ENCODE peak calls at places on chromosomes 2 and 18, in ten cellular contexts. R is mammary epithelial cell, X is fibroblast of lung, P is astrocyte, U is neural progenitor cell, Z is MM.1S, T is IMR-90, W is keratinocyte, K is PC-3, Q is SK-N-SH. H is an unnamed sample. For H4K20me1 and H3K4me1, the result is how much of the 10 kb centered on the place peaks cover.

GRCh38 chr2:66702251-66702745 is 267.4 kb downstream of the MEIS1 start:
- DNase-seq in P (no peak), Q (no peak), K (no peak), X (no peak), U (no peak), R (no peak), Z (no peak), T (no peak), W (no peak), H (no peak)

GRCh38 chr18:22913861-22914260 is 19.3 kb upstream of the RBBP8 start:
- DNase-seq in U (no peak), T (no peak), R (peak), W (peak), X (no peak), P (no peak), Q (no peak), K (peak), Z (no peak), H (no peak)

GRCh38 chr18:34957119-34957863 is 83.9 kb upstream of the MAPRE2 start:
- DNase-seq in K (no peak), U (no peak), Q (no peak), R (no peak), Z (no peak), W (no peak), X (no peak), T (no peak), P (peak), H (no peak)

GRCh38 chr18:62938006-62938405 is 222.7 kb downstream of the PHLPP1 start:
- DNase-seq in R (no peak), K (peak), U (no peak), W (no peak), Q (no peak), Z (no peak), T (peak), P (peak), X (peak), H (peak)

GRCh38 chr18:26806224-26806623 is 59.3 kb downstream of the AQP4 start:
- DNase-seq in P (no peak), W (no peak), Q (no peak), X (no peak), T (no peak), Z (no peak), K (no peak), U (no peak), R (no peak), H (no peak)

GRCh38 chr2:60480089-60480773 is 73.2 kb downstream of the BCL11A start:
- DNase-seq in X (no peak), K (no peak), Z (no peak), P (no peak), R (no peak), Q (no peak), W (no peak), U (no peak), T (no peak), H (no peak)

GRCh38 chr2:64262816-64263215 is 118.6 kb upstream of the PELI1 start:
- DNase-seq in R (peak), P (no peak), Q (no peak), X (no peak), Z (no peak), T (no peak), W (no peak), U (no peak), K (no peak), H (no peak)

GRCh38 chr2:44102790-44103642 is 65.7 kb upstream of the PPM1B start:
- DNase-seq in W (no peak), K (no peak), Z (no peak), P (no peak), U (no peak), Q (no peak), T (no peak), X (no peak), R (no peak), H (peak)

GRCh38 chr2:233928594-233929351 is 11.6 kb downstream of the TRPM8 start:
- DNase-seq in U (peak), P (no peak), R (no peak), K (peak), Q (peak), T (peak), Z (no peak), X (peak), W (no peak), H (peak)

GRCh38 chr2:120385355-120386127 is 39.6 kb downstream of the INHBB start:
- DNase-seq in W (no peak), K (no peak), R (no peak), U (peak), T (no peak), Q (no peak), X (no peak), P (no peak), Z (no peak), H (no peak)

GRCh38 chr2:47535073-47535472 is 132.1 kb downstream of the MSH2 start:
- DNase-seq in K (no peak), X (no peak), W (no peak), R (no peak), T (no peak), U (no peak), Z (no peak), P (no peak), Q (no peak), H (no peak)
- H4K20me1 ChIP-seq in K (under half), X (under half), W (under half), R (under half), T (under half), U (under half), Z (under half), P (under half), Q (under half), H (under half)

GRCh38 chr2:42879116-42879705 is 86.8 kb upstream of the HAAO start:
- DNase-seq in Q (no peak), R (no peak), P (no peak), K (no peak), T (no peak), X (no peak), Z (no peak), W (no peak), U (no peak), H (no peak)

GRCh38 chr2:42881732-42882131 is 89.3 kb upstream of the HAAO start:
- DNase-seq in U (no peak), Q (no peak), X (no peak), K (peak), P (peak), R (peak), W (peak), T (peak), Z (no peak), H (peak)

GRCh38 chr2:42880738-42881525 is 88.5 kb upstream of the HAAO start:
- DNase-seq in Z (no peak), W (no peak), U (no peak), R (no peak), P (no peak), Q (no peak), X (no peak), T (no peak), K (no peak), H (no peak)

GRCh38 chr2:42878581-42878980 is 86.2 kb upstream of the HAAO start:
- DNase-seq in W (no peak), X (no peak), Z (no peak), Q (no peak), R (peak), P (peak), U (no peak), T (peak), K (no peak), H (peak)

GRCh38 chr2:42879913-42880737 is 87.7 kb upstream of the HAAO start:
- DNase-seq in Z (no peak), X (no peak), P (peak), R (no peak), U (no peak), Q (no peak), K (no peak), W (peak), T (no peak), H (no peak)
- H3K4me1 ChIP-seq in Z (under half), X (under half), P (under half), R (under half), U (under half), Q (under half), K (under half), W (under half), T (under half), H (under half)

GRCh38 chr2:235486729-235487128 is 7.1 kb upstream of the AGAP1 start:
- DNase-seq in K (no peak), X (no peak), W (no peak), T (no peak), P (no peak), Q (no peak), U (no peak), R (no peak), Z (no peak), H (no peak)

GRCh38 chr2:235480614-235481013 is 13.2 kb upstream of the AGAP1 start:
- DNase-seq in U (no peak), K (no peak), X (no peak), T (no peak), W (no peak), Q (no peak), R (no peak), Z (peak), P (no peak), H (no peak)

GRCh38 chr2:235479604-235480003 is 14.2 kb upstream of the AGAP1 start:
- DNase-seq in W (no peak), Q (no peak), R (no peak), T (no peak), K (no peak), Z (no peak), P (no peak), X (no peak), U (no peak), H (no peak)

GRCh38 chr2:235485362-235485761 is 8.5 kb upstream of the AGAP1 start:
- DNase-seq in P (no peak), X (no peak), R (no peak), Q (no peak), K (peak), Z (no peak), W (no peak), U (no peak), T (no peak), H (peak)

GRCh38 chr2:235483313-235483712 is 10.5 kb upstream of the AGAP1 start:
- DNase-seq in Z (no peak), X (no peak), W (no peak), T (no peak), U (no peak), Q (no peak), P (no peak), R (no peak), K (no peak), H (no peak)
- H3K9ac ChIP-seq in Z (no peak), X (no peak), W (no peak), T (no peak), U (no peak), Q (no peak), P (no peak), R (no peak), K (no peak), H (no peak)

DNA sequence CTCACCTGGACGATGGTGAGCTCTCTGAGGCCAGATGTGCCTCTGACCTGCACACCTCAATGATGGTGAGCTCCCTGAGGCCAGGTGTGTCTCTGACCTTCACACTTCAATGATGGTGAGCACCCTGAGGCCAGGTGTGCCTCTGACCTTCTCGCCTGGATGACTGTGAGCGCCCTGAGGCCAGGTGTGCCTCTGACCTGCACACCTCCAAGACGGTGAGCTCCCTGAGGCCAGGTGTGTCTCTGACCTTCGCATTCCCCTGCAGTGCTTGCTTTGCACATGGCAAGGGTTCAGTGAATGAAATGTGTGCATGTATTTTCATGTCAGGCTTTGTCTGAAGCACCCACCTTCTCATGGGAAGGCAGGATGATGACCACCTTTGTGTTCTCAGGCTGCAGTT is 95.5 kb downstream of the PTGR3 start:
- DNase-seq in U (no peak), W (no peak), T (no peak), K (no peak), Q (no peak), P (no peak), R (no peak), X (no peak), Z (no peak), H (no peak)
- H4K20me1 ChIP-seq in U (under half), W (under half), T (under half), K (under half), Q (under half), P (under half), R (under half), X (under half), Z (under half), H (under half)

H was measured in GM23248.